ENCODE peak calls at places on chromosomes 7 and 10, in ten cellular contexts. One of them, this sample, is unnamed.

GRCh38 chr10:22823109-22823508 is 104.7 kb upstream of the ARMC3 start:
- DNase-seq in lower lobe of right lung: no peak
- DNase-seq in head of caudate nucleus: no peak
- DNase-seq in posterior cingulate gyrus: no peak
- DNase-seq in amniotic epithelial cell: peak; percentile 74
- DNase-seq in endothelial cell: no peak
- DNase-seq in C1 segment of cervical spinal cord: no peak
- DNase-seq in body of pancreas: no peak
- DNase-seq in GM03348: peak; percentile 62
- DNase-seq in IMR-90: peak; percentile 85
- DNase-seq in this sample: no peak

GRCh38 chr10:95531041-95531809 is 29.9 kb downstream of the SORBS1 start:
- DNase-seq in posterior cingulate gyrus: no peak
- DNase-seq in GM03348: no peak
- DNase-seq in IMR-90: no peak
- DNase-seq in body of pancreas: no peak
- DNase-seq in amniotic epithelial cell: no peak
- DNase-seq in lower lobe of right lung: no peak
- DNase-seq in head of caudate nucleus: no peak
- DNase-seq in endothelial cell: no peak
- DNase-seq in C1 segment of cervical spinal cord: no peak
- DNase-seq in this sample: no peak

GRCh38 chr10:51542863-51543262 is 156.5 kb downstream of the CSTF2T start:
- DNase-seq in posterior cingulate gyrus: no peak
- DNase-seq in lower lobe of right lung: no peak
- DNase-seq in head of caudate nucleus: no peak
- DNase-seq in endothelial cell: no peak
- DNase-seq in amniotic epithelial cell: no peak
- DNase-seq in GM03348: no peak
- DNase-seq in C1 segment of cervical spinal cord: no peak
- DNase-seq in IMR-90: no peak
- DNase-seq in body of pancreas: no peak
- DNase-seq in this sample: no peak

GRCh38 chr7:131604841-131605279 is 48.4 kb upstream of the PODXL start:
- DNase-seq in GM03348: peak; percentile 90
- DNase-seq in C1 segment of cervical spinal cord: no peak
- DNase-seq in head of caudate nucleus: no peak
- DNase-seq in lower lobe of right lung: no peak
- DNase-seq in amniotic epithelial cell: peak; percentile 97
- DNase-seq in posterior cingulate gyrus: no peak
- DNase-seq in endothelial cell: no peak
- DNase-seq in body of pancreas: no peak
- DNase-seq in IMR-90: peak; percentile 77
- DNase-seq in this sample: no peak

GRCh38 chr7:30117886-30118285 is 16.9 kb upstream of the MTURN start:
- DNase-seq in lower lobe of right lung: no peak
- DNase-seq in body of pancreas: no peak
- DNase-seq in posterior cingulate gyrus: no peak
- DNase-seq in amniotic epithelial cell: no peak
- DNase-seq in GM03348: peak; percentile 30
- DNase-seq in C1 segment of cervical spinal cord: no peak
- DNase-seq in head of caudate nucleus: no peak
- DNase-seq in endothelial cell: no peak
- DNase-seq in IMR-90: no peak
- DNase-seq in this sample: no peak

GRCh38 chr10:3692331-3692860 is 92.6 kb downstream of the KLF6 start:
- DNase-seq in amniotic epithelial cell: peak; percentile 55
- DNase-seq in C1 segment of cervical spinal cord: no peak
- DNase-seq in head of caudate nucleus: no peak
- DNase-seq in lower lobe of right lung: no peak
- DNase-seq in body of pancreas: no peak
- DNase-seq in GM03348: no peak
- DNase-seq in IMR-90: no peak
- DNase-seq in posterior cingulate gyrus: no peak
- DNase-seq in endothelial cell: no peak
- DNase-seq in this sample: no peak

GRCh38 chr7:86914468-86915054 is 144.9 kb downstream of the ELAPOR2 start:
- DNase-seq in endothelial cell: no peak
- DNase-seq in body of pancreas: no peak
- DNase-seq in amniotic epithelial cell: peak; percentile 7
- DNase-seq in GM03348: peak; percentile 24
- DNase-seq in posterior cingulate gyrus: no peak
- DNase-seq in head of caudate nucleus: no peak
- DNase-seq in IMR-90: peak; percentile 7
- DNase-seq in C1 segment of cervical spinal cord: no peak
- DNase-seq in lower lobe of right lung: no peak
- DNase-seq in this sample: no peak

GRCh38 chr7:70711441-70711840 is 420.5 kb upstream of the GALNT17 start:
- DNase-seq in head of caudate nucleus: peak; percentile 39
- DNase-seq in lower lobe of right lung: no peak
- DNase-seq in IMR-90: no peak
- DNase-seq in endothelial cell: no peak
- DNase-seq in GM03348: no peak
- DNase-seq in amniotic epithelial cell: no peak
- DNase-seq in body of pancreas: no peak
- DNase-seq in posterior cingulate gyrus: no peak
- DNase-seq in C1 segment of cervical spinal cord: no peak
- DNase-seq in this sample: no peak

GRCh38 chr10:3830946-3831345 is 45.9 kb upstream of the KLF6 start:
- DNase-seq in head of caudate nucleus: no peak
- DNase-seq in GM03348: no peak
- DNase-seq in IMR-90: no peak
- DNase-seq in lower lobe of right lung: no peak
- DNase-seq in endothelial cell: no peak
- DNase-seq in body of pancreas: no peak
- DNase-seq in C1 segment of cervical spinal cord: no peak
- DNase-seq in amniotic epithelial cell: peak; percentile 49
- DNase-seq in posterior cingulate gyrus: no peak
- DNase-seq in this sample: no peak

GRCh38 chr7:4361774-4362173 is 320.3 kb upstream of the FOXK1 start:
- DNase-seq in GM03348: no peak
- DNase-seq in lower lobe of right lung: no peak
- DNase-seq in amniotic epithelial cell: no peak
- DNase-seq in head of caudate nucleus: no peak
- DNase-seq in posterior cingulate gyrus: no peak
- DNase-seq in C1 segment of cervical spinal cord: no peak
- DNase-seq in endothelial cell: no peak
- DNase-seq in body of pancreas: no peak
- DNase-seq in IMR-90: no peak
- DNase-seq in this sample: no peak

This sample was measured in immature natural killer cell.